ENCODE peak calls at places on chromosomes 7 and 10, in nine cellular contexts. One of them, this sample, is unnamed.

GRCh38 chr7:69162931-69163330 is 435.3 kb upstream of the AUTS2 start:
- DNase-seq in body of pancreas: no peak
- DNase-seq in NB4: no peak
- DNase-seq in esophagus muscularis mucosa: no peak
- DNase-seq in IMR-90: no peak
- DNase-seq in sigmoid colon: no peak
- DNase-seq in gastrocnemius medialis: no peak
- DNase-seq in transverse colon: no peak
- DNase-seq in A549: no peak
- DNase-seq in this sample: no peak

GRCh38 chr7:128863433-128863989 is 855 bp downstream of the ATP6V1F start:
- DNase-seq in body of pancreas: peak; percentile 40
- DNase-seq in NB4: peak; percentile 85
- DNase-seq in esophagus muscularis mucosa: no peak
- DNase-seq in IMR-90: peak; percentile 74
- DNase-seq in sigmoid colon: no peak
- DNase-seq in gastrocnemius medialis: no peak
- DNase-seq in transverse colon: peak; percentile 45
- DNase-seq in A549: peak; percentile 76
- DNase-seq in this sample: peak; percentile 41

GRCh38 chr7:110914263-110914662 is 176.7 kb upstream of the LRRN3 start:
- DNase-seq in body of pancreas: no peak
- DNase-seq in NB4: no peak
- DNase-seq in esophagus muscularis mucosa: no peak
- DNase-seq in IMR-90: no peak
- DNase-seq in sigmoid colon: no peak
- DNase-seq in gastrocnemius medialis: no peak
- DNase-seq in transverse colon: no peak
- DNase-seq in A549: no peak
- DNase-seq in this sample: no peak

GRCh38 chr7:28755255-28755654 is 202.9 kb downstream of the TRIL start:
- DNase-seq in body of pancreas: no peak
- DNase-seq in NB4: no peak
- DNase-seq in esophagus muscularis mucosa: no peak
- DNase-seq in IMR-90: peak; percentile 63
- DNase-seq in sigmoid colon: no peak
- DNase-seq in gastrocnemius medialis: peak; percentile 37
- DNase-seq in transverse colon: no peak
- DNase-seq in A549: no peak
- DNase-seq in this sample: no peak

GRCh38 chr7:27169658-27170493 is 4.2 kb downstream of the HOXA10 start:
- DNase-seq in body of pancreas: no peak
- DNase-seq in NB4: no peak
- DNase-seq in esophagus muscularis mucosa: no peak
- DNase-seq in IMR-90: no peak
- DNase-seq in sigmoid colon: peak; percentile 69
- DNase-seq in gastrocnemius medialis: peak; percentile 25
- DNase-seq in transverse colon: peak; percentile 28
- DNase-seq in A549: peak; percentile 30
- DNase-seq in this sample: no peak

GRCh38 chr10:20233423-20233822 is 417.2 kb downstream of the PLXDC2 start:
- DNase-seq in body of pancreas: no peak
- DNase-seq in NB4: no peak
- DNase-seq in esophagus muscularis mucosa: no peak
- DNase-seq in IMR-90: no peak
- DNase-seq in sigmoid colon: no peak
- DNase-seq in gastrocnemius medialis: no peak
- DNase-seq in transverse colon: no peak
- DNase-seq in A549: no peak
- DNase-seq in this sample: no peak

GRCh38 chr7:137886706-137887105 is 39.9 kb upstream of the DGKI start:
- DNase-seq in body of pancreas: no peak
- DNase-seq in NB4: no peak
- DNase-seq in esophagus muscularis mucosa: no peak
- DNase-seq in IMR-90: peak; percentile 55
- DNase-seq in sigmoid colon: no peak
- DNase-seq in gastrocnemius medialis: no peak
- DNase-seq in transverse colon: no peak
- DNase-seq in A549: no peak
- DNase-seq in this sample: no peak

GRCh38 chr7:34067406-34067805 is 162.1 kb downstream of the BMPER start:
- DNase-seq in body of pancreas: no peak
- DNase-seq in NB4: no peak
- DNase-seq in esophagus muscularis mucosa: no peak
- DNase-seq in IMR-90: peak; percentile 29
- DNase-seq in sigmoid colon: no peak
- DNase-seq in gastrocnemius medialis: no peak
- DNase-seq in transverse colon: no peak
- DNase-seq in A549: no peak
- DNase-seq in this sample: no peak

GRCh38 chr7:76286842-76287403 is 15.6 kb upstream of the HSPB1 start:
- DNase-seq in body of pancreas: no peak
- DNase-seq in NB4: no peak
- DNase-seq in esophagus muscularis mucosa: no peak
- DNase-seq in IMR-90: no peak
- DNase-seq in sigmoid colon: peak; percentile 55
- DNase-seq in gastrocnemius medialis: no peak
- DNase-seq in transverse colon: no peak
- DNase-seq in A549: no peak
- DNase-seq in this sample: no peak

GRCh38 chr7:76293407-76293901 is 9.0 kb upstream of the HSPB1 start:
- DNase-seq in body of pancreas: no peak
- DNase-seq in NB4: no peak
- DNase-seq in esophagus muscularis mucosa: no peak
- DNase-seq in IMR-90: no peak
- DNase-seq in sigmoid colon: peak; percentile 82
- DNase-seq in gastrocnemius medialis: peak; percentile 41
- DNase-seq in transverse colon: no peak
- DNase-seq in A549: no peak
- DNase-seq in this sample: no peak

GRCh38 chr7:76292206-76292573 is 10.3 kb upstream of the HSPB1 start:
- DNase-seq in body of pancreas: peak; percentile 42
- DNase-seq in NB4: peak; percentile 74
- DNase-seq in esophagus muscularis mucosa: no peak
- DNase-seq in IMR-90: no peak
- DNase-seq in sigmoid colon: peak; percentile 85
- DNase-seq in gastrocnemius medialis: peak; percentile 74
- DNase-seq in transverse colon: no peak
- DNase-seq in A549: no peak
- DNase-seq in this sample: no peak

GRCh38 chr7:76294344-76295024 is 8.0 kb upstream of the HSPB1 start:
- DNase-seq in body of pancreas: peak; percentile 99
- DNase-seq in NB4: peak; percentile 56
- DNase-seq in esophagus muscularis mucosa: peak; percentile 98
- DNase-seq in IMR-90: peak; percentile 93
- DNase-seq in sigmoid colon: peak; percentile 99
- DNase-seq in gastrocnemius medialis: peak; percentile 99
- DNase-seq in transverse colon: peak; percentile 96
- DNase-seq in A549: peak; percentile 96
- DNase-seq in this sample: peak; percentile 98

DNA sequence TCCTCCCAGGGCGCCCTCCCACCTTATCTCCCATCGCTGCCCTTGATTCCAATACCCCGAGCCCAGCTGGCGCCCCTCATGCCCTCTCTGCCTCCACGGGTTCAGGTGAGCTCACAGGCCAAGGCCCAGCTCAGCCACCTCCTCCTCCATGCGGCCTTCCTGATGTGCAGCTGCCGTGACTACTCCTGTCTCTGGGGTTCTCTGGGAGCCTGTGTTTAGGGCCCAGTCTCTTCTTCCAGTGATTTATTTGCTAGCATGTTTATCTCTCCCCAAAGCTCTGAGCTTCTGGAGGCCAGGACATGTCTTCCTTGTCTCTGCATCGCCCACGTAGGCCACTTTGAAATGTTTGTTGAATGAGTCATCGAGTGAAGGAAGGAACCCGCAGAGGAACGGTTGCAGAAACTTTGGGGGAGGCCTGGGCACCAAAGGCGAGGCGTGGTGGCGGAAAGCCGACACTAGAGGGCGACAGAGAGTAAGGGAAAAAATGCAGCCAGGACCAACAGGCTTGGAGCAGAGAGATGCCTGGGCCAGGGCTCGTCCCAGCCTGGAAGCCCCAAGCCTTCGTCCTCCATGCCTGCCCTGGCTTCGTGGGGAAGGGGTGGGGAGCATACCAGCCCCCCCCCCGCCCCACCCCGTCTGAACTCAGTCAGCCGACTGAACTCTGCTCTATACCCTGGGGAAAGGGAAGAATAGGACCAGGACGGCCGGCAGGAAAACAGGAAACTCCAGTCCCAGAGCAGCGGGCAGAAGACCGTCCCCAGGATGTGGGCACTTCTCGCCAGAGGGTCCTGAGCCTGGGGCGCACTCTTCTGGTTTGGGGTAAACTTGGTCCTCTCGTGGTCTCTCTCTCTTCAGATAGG is 10.9 kb upstream of the HSPB1 start:
- DNase-seq in body of pancreas: peak; percentile 90
- DNase-seq in NB4: peak; percentile 97
- DNase-seq in esophagus muscularis mucosa: peak; percentile 99
- DNase-seq in IMR-90: peak; percentile 99
- DNase-seq in sigmoid colon: peak; percentile 97
- DNase-seq in gastrocnemius medialis: peak; percentile 91
- DNase-seq in transverse colon: peak; percentile 92
- DNase-seq in A549: peak; percentile 96
- DNase-seq in this sample: peak; percentile 86
- TF ChIP-seq POLR2A in body of pancreas: no peak
- TF ChIP-seq POLR2A in NB4: peak; percentile 28
- TF ChIP-seq POLR2A in esophagus muscularis mucosa: no peak
- TF ChIP-seq POLR2A in IMR-90: peak; percentile 62
- TF ChIP-seq POLR2A in sigmoid colon: no peak
- TF ChIP-seq POLR2A in gastrocnemius medialis: peak; percentile 26
- TF ChIP-seq POLR2A in transverse colon: peak; percentile 17
- TF ChIP-seq POLR2A in A549: peak; percentile 48
- TF ChIP-seq POLR2A in this sample: peak; percentile 56

DNA sequence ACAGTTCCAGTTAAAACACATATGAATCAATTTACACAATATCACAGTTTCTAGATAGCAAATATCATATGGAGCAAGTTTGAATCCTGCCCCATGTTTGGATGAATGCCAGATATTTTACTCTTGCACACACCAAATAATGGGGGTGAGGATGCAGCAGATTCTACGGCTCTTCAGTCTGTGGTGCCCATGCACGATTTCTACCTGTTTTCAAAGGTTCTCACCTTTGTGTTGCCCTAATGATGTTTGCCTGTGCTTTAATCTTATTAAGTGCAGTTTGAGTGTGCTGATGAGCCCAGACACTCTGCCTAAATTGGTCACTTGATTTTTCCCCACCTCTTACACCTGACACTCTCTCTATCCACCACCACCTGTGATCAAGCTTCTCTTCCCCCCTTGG is 119.6 kb downstream of the NPY start:
- DNase-seq in body of pancreas: no peak
- DNase-seq in NB4: no peak
- DNase-seq in esophagus muscularis mucosa: no peak
- DNase-seq in IMR-90: no peak
- DNase-seq in sigmoid colon: no peak
- DNase-seq in gastrocnemius medialis: no peak
- DNase-seq in transverse colon: no peak
- DNase-seq in A549: no peak
- DNase-seq in this sample: no peak
- TF ChIP-seq CTCF in body of pancreas: no peak
- TF ChIP-seq CTCF in NB4: no peak
- TF ChIP-seq CTCF in esophagus muscularis mucosa: no peak
- TF ChIP-seq CTCF in IMR-90: no peak
- TF ChIP-seq CTCF in sigmoid colon: no peak
- TF ChIP-seq CTCF in gastrocnemius medialis: no peak
- TF ChIP-seq CTCF in transverse colon: no peak
- TF ChIP-seq CTCF in A549: no peak
- TF ChIP-seq CTCF in this sample: no peak

GRCh38 chr7:100604976-100605911 is 3.1 kb downstream of the PCOLCE start:
- DNase-seq in body of pancreas: peak; percentile 62
- DNase-seq in NB4: peak; percentile 75
- DNase-seq in esophagus muscularis mucosa: no peak
- DNase-seq in IMR-90: no peak
- DNase-seq in sigmoid colon: peak; percentile 80
- DNase-seq in gastrocnemius medialis: no peak
- DNase-seq in transverse colon: peak; percentile 70
- DNase-seq in A549: peak; percentile 48
- DNase-seq in this sample: peak; percentile 59

GRCh38 chr7:100602889-100603696 is 930 bp downstream of the PCOLCE start:
- DNase-seq in body of pancreas: peak; percentile 46
- DNase-seq in NB4: no peak
- DNase-seq in esophagus muscularis mucosa: peak; percentile 95
- DNase-seq in IMR-90: peak; percentile 82
- DNase-seq in sigmoid colon: peak; percentile 95
- DNase-seq in gastrocnemius medialis: peak; percentile 60
- DNase-seq in transverse colon: peak; percentile 59
- DNase-seq in A549: no peak
- DNase-seq in this sample: peak; percentile 51

GRCh38 chr7:100603697-100604077 is 1.5 kb downstream of the PCOLCE start:
- DNase-seq in body of pancreas: no peak
- DNase-seq in NB4: peak; percentile 53
- DNase-seq in esophagus muscularis mucosa: no peak
- DNase-seq in IMR-90: peak; percentile 23
- DNase-seq in sigmoid colon: no peak
- DNase-seq in gastrocnemius medialis: no peak
- DNase-seq in transverse colon: no peak
- DNase-seq in A549: no peak
- DNase-seq in this sample: no peak

GRCh38 chr7:100606313-100606712 is 4.2 kb downstream of the PCOLCE start:
- DNase-seq in body of pancreas: no peak
- DNase-seq in NB4: no peak
- DNase-seq in esophagus muscularis mucosa: no peak
- DNase-seq in IMR-90: no peak
- DNase-seq in sigmoid colon: no peak
- DNase-seq in gastrocnemius medialis: no peak
- DNase-seq in transverse colon: no peak
- DNase-seq in A549: no peak
- DNase-seq in this sample: no peak

DNA sequence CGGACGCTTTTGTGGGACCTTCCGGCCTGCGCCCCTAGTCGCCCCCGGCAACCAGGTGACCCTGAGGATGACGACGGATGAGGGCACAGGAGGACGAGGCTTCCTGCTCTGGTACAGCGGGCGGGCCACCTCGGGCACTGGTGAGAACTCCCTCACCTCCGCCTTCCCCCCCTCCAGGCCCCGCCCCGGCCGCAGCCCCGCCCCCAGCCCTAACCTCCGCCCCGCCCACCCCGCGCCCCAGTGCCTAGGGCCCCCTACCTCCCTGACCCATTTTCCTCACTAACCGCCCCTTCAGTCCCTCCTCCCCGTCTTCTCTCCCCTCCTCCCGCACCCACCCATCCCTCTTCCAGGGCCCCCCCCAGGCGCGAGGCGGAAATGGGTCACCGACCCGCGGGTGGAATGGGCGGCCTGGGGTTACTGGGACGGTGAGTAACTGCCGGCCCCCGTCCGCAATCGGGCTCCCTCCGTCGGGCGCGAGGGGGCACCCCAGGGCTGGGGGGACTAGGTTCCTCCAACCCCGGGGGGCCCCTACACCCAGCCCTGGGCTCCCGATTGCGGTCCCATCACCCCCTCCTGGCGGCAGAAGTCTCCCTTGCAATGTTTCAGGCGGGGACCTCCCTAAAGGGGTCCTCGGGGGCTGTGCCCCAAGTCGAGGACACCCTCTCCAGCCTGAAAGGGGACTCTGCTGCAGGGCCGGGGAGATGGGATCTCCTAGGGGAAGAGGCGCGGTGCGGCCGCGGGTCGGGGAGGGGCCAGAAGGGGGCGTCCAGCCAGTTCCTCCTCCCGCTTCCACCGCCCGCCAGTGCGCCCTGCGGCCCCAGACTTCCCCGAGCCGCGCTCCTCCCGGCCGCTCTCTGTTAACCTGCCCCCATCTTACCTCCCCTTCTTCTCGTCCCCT is 2.2 kb downstream of the PCOLCE start:
- DNase-seq in body of pancreas: peak; percentile 78
- DNase-seq in NB4: peak; percentile 94
- DNase-seq in esophagus muscularis mucosa: no peak
- DNase-seq in IMR-90: peak; percentile 46
- DNase-seq in sigmoid colon: peak; percentile 93
- DNase-seq in gastrocnemius medialis: peak; percentile 51
- DNase-seq in transverse colon: peak; percentile 82
- DNase-seq in A549: peak; percentile 78
- DNase-seq in this sample: peak; percentile 66
- TF ChIP-seq POLR2A in body of pancreas: peak; percentile 47
- TF ChIP-seq POLR2A in NB4: no peak
- TF ChIP-seq POLR2A in esophagus muscularis mucosa: peak; percentile 45
- TF ChIP-seq POLR2A in IMR-90: no peak
- TF ChIP-seq POLR2A in sigmoid colon: peak; percentile 26
- TF ChIP-seq POLR2A in gastrocnemius medialis: peak; percentile 12
- TF ChIP-seq POLR2A in transverse colon: peak; percentile 25
- TF ChIP-seq POLR2A in A549: peak; percentile 33
- TF ChIP-seq POLR2A in this sample: no peak

GRCh38 chr7:131068604-131069021 is 259.1 kb upstream of the MKLN1 start:
- DNase-seq in body of pancreas: no peak
- DNase-seq in NB4: no peak
- DNase-seq in esophagus muscularis mucosa: no peak
- DNase-seq in IMR-90: peak; percentile 65
- DNase-seq in sigmoid colon: no peak
- DNase-seq in gastrocnemius medialis: no peak
- DNase-seq in transverse colon: no peak
- DNase-seq in A549: no peak
- DNase-seq in this sample: no peak
- TF ChIP-seq CTCF in body of pancreas: peak; percentile 29
- TF ChIP-seq CTCF in NB4: no peak
- TF ChIP-seq CTCF in esophagus muscularis mucosa: peak; percentile 39
- TF ChIP-seq CTCF in IMR-90: peak; percentile 64
- TF ChIP-seq CTCF in sigmoid colon: no peak
- TF ChIP-seq CTCF in gastrocnemius medialis: peak; percentile 21
- TF ChIP-seq CTCF in transverse colon: peak; percentile 37
- TF ChIP-seq CTCF in A549: no peak
- TF ChIP-seq CTCF in this sample: no peak

This sample was measured in thyroid gland.